ENCODE peak calls at places on chromosomes 3 and 15, in four cellular contexts. X is NCI-H460; W is stimulated activated CD8-positive, alpha-beta memory T cell treated with anti-CD3 and anti-CD28 coated beads, Interleukin-4, amount 100 ng/mL, for 24 hours; T is mucosa of gallbladder. L is an unnamed sample.
A peak's percentile ranks its signal among the peaks of the same experiment; 100 is the strongest.

GRCh38 chr15:68158046-68158628 is 47.0 kb downstream of the CALML4 start:
- DNase-seq in T (no peak), X (no peak), W (no peak), L (no peak)

GRCh38 chr3:46130631-46131310 is 77.3 kb downstream of the CCR1 start:
- DNase-seq in X (no peak), W (no peak), T (no peak), L (no peak)

GRCh38 chr3:170496026-170496867 is 77.6 kb downstream of the CLDN11 start:
- DNase-seq in W (no peak), X (no peak), T (peak; percentile 34), L (no peak)

GRCh38 chr3:121660356-121661171 is at the start of gene HCLS1:
- DNase-seq in W (peak; percentile 41), X (no peak), T (peak; percentile 41), L (peak; percentile 33)

GRCh38 chr15:40050788-40051615 is 12.0 kb upstream of the SRP14 start:
- DNase-seq in X (no peak), T (peak; percentile 11), W (no peak), L (peak; percentile 58)

GRCh38 chr15:99777144-99777543 is 43.9 kb upstream of the LYSMD4 start:
- DNase-seq in W (no peak), T (no peak), X (no peak), L (no peak)

GRCh38 chr3:79521221-79521848 is 246.5 kb downstream of the ROBO1 start:
- DNase-seq in W (no peak), T (no peak), X (peak; percentile 37), L (peak; percentile 6)

GRCh38 chr15:71551566-71551965 is 258.8 kb upstream of the NR2E3 start:
- DNase-seq in W (no peak), X (no peak), T (no peak), L (no peak)

GRCh38 chr3:146817705-146818104 is 212.6 kb upstream of the PLSCR5 start:
- DNase-seq in T (no peak), W (no peak), X (peak; percentile 24), L (peak; percentile 37)

GRCh38 chr3:15578272-15578671 is 23.1 kb downstream of the HACL1 start:
- DNase-seq in X (no peak), T (no peak), W (no peak), L (no peak)

GRCh38 chr3:177802151-177802900 is 605.0 kb upstream of the TBL1XR1 start:
- DNase-seq in T (no peak), X (no peak), W (no peak), L (peak; percentile 32)

GRCh38 chr3:109927726-109928125 is 590.4 kb upstream of the DPPA4 start:
- DNase-seq in X (no peak), W (no peak), T (no peak), L (no peak)

GRCh38 chr3:162491957-162492356 is 995.3 kb downstream of the OTOL1 start:
- DNase-seq in X (no peak), T (no peak), W (no peak), L (peak; percentile 46)

L was measured in foreskin fibroblast.